ENCODE peak calls at places on chromosomes 4 and X, in seven cellular contexts. S is GM06990; F is glutamatergic neuron; K is epithelial cell of esophagus; N is stomach; Q is CD14-positive monocyte; B is CD4-positive, alpha-beta T cell. R is an unnamed sample.

GRCh38 chr4:176277162-176277904 is 8.3 kb upstream of the ASB5 start:
- DNase-seq in S (no peak), F (peak), K (peak), N (peak), Q (no peak), B (no peak), R (no peak)

GRCh38 chr4:112650332-112650731 is 13.4 kb downstream of the LARP7 start:
- DNase-seq in S (no peak), F (no peak), K (no peak), N (no peak), Q (no peak), B (no peak), R (no peak)

GRCh38 chr4:67765928-67766327 is 11.7 kb upstream of the GNRHR start:
- DNase-seq in S (no peak), F (no peak), K (peak), N (no peak), Q (no peak), B (no peak), R (no peak)

GRCh38 chrX:110442631-110443030 is 84.0 kb downstream of the RTL9 start:
- DNase-seq in S (peak), F (peak), K (peak), N (no peak), Q (no peak), B (no peak), R (no peak)

GRCh38 chr4:22483551-22483981 is 32.3 kb downstream of the ADGRA3 start:
- DNase-seq in S (peak), F (no peak), K (peak), N (no peak), Q (no peak), B (no peak), R (no peak)

GRCh38 chr4:118756958-118757357 is 71.8 kb downstream of the METTL14 start:
- DNase-seq in S (no peak), F (no peak), K (no peak), N (no peak), Q (no peak), B (no peak), R (no peak)

GRCh38 chr4:17771284-17771908 is 10.0 kb downstream of the FAM184B start:
- DNase-seq in S (no peak), F (no peak), K (peak), N (no peak), Q (no peak), B (no peak), R (no peak)

GRCh38 chr4:99845708-99846469 is 29.3 kb downstream of the DAPP1 start:
- DNase-seq in S (peak), F (no peak), K (no peak), N (no peak), Q (no peak), B (no peak), R (no peak)

GRCh38 chr4:157217708-157218107 is 2.8 kb upstream of the GRIA2 start:
- DNase-seq in S (no peak), F (no peak), K (peak), N (no peak), Q (no peak), B (no peak), R (no peak)

GRCh38 chrX:16465081-16465876 is 184.7 kb upstream of the S100G start:
- DNase-seq in S (no peak), F (no peak), K (peak), N (no peak), Q (no peak), B (no peak), R (no peak)

GRCh38 chrX:85851418-85851817 is 195.9 kb downstream of the CHM start:
- DNase-seq in S (no peak), F (peak), K (peak), N (peak), Q (no peak), B (no peak), R (no peak)

GRCh38 chr4:67700119-67700873 is 659 bp downstream of the UBA6 start:
- DNase-seq in S (no peak), F (no peak), K (peak), N (no peak), Q (no peak), B (no peak), R (no peak)

GRCh38 chrX:40107291-40108083 is 9.7 kb upstream of the BCOR start:
- DNase-seq in S (no peak), F (peak), K (no peak), N (peak), Q (peak), B (no peak), R (no peak)

GRCh38 chrX:1397001-1397400 is 5.1 kb upstream of the SLC25A6 start:
- DNase-seq in S (no peak), F (peak), K (no peak), N (no peak), Q (no peak), B (no peak), R (no peak)

GRCh38 chr4:121164291-121164690 is at the start of gene TNIP3:
- DNase-seq in S (no peak), F (no peak), K (peak), N (no peak), Q (no peak), B (no peak), R (no peak)

GRCh38 chr4:94544811-94545210 is 93.1 kb downstream of the PDLIM5 start:
- DNase-seq in S (no peak), F (no peak), K (peak), N (no peak), Q (no peak), B (no peak), R (no peak)

GRCh38 chrX:80879916-80880315 is 70.2 kb upstream of the BRWD3 start:
- DNase-seq in S (no peak), F (no peak), K (no peak), N (no peak), Q (no peak), B (no peak), R (no peak)

GRCh38 chrX:96611619-96612362 is 72.9 kb upstream of the DIAPH2 start:
- DNase-seq in S (no peak), F (no peak), K (peak), N (no peak), Q (no peak), B (no peak), R (no peak)

GRCh38 chr4:17763931-17764330 is 17.5 kb downstream of the FAM184B start:
- DNase-seq in S (no peak), F (no peak), K (no peak), N (no peak), Q (no peak), B (no peak), R (no peak)

GRCh38 chr4:186285147-186285546 is 19.2 kb downstream of the F11 start:
- DNase-seq in S (no peak), F (no peak), K (no peak), N (no peak), Q (no peak), B (no peak), R (no peak)

GRCh38 chr4:7761720-7762119 is 177.9 kb downstream of the AFAP1 start:
- DNase-seq in S (peak), F (peak), K (peak), N (peak), Q (no peak), B (peak), R (peak)

GRCh38 chr4:83772680-83773079 is 236.8 kb downstream of the GPAT3 start:
- DNase-seq in S (no peak), F (peak), K (no peak), N (no peak), Q (no peak), B (no peak), R (no peak)

GRCh38 chr4:9859774-9860173 is 78.3 kb downstream of the DRD5 start:
- DNase-seq in S (no peak), F (no peak), K (no peak), N (no peak), Q (no peak), B (no peak), R (no peak)

GRCh38 chrX:10952619-10953018 is 158.5 kb upstream of the HCCS start:
- DNase-seq in S (no peak), F (no peak), K (no peak), N (no peak), Q (no peak), B (no peak), R (no peak)

GRCh38 chr4:33579951-33580350 is 2664.4 kb downstream of the ARAP2 start:
- DNase-seq in S (no peak), F (no peak), K (no peak), N (no peak), Q (no peak), B (no peak), R (no peak)

GRCh38 chrX:136251042-136251991 is at the start of gene MAP7D3:
- DNase-seq in S (peak), F (peak), K (peak), N (peak), Q (peak), B (peak), R (no peak)

GRCh38 chr4:161604516-161605300 is 559.1 kb downstream of the FSTL5 start:
- DNase-seq in S (no peak), F (no peak), K (no peak), N (no peak), Q (no peak), B (no peak), R (no peak)

GRCh38 chr4:169724251-169724650 is 33.5 kb downstream of the HPF1 start:
- DNase-seq in S (no peak), F (no peak), K (peak), N (no peak), Q (no peak), B (no peak), R (no peak)

GRCh38 chr4:107453231-107453630 is 266.8 kb downstream of the PAPSS1 start:
- DNase-seq in S (no peak), F (no peak), K (no peak), N (no peak), Q (no peak), B (no peak), R (no peak)

GRCh38 chr4:102466298-102466697 is 34.9 kb upstream of the NFKB1 start:
- DNase-seq in S (no peak), F (no peak), K (peak), N (no peak), Q (no peak), B (no peak), R (no peak)

DNA sequence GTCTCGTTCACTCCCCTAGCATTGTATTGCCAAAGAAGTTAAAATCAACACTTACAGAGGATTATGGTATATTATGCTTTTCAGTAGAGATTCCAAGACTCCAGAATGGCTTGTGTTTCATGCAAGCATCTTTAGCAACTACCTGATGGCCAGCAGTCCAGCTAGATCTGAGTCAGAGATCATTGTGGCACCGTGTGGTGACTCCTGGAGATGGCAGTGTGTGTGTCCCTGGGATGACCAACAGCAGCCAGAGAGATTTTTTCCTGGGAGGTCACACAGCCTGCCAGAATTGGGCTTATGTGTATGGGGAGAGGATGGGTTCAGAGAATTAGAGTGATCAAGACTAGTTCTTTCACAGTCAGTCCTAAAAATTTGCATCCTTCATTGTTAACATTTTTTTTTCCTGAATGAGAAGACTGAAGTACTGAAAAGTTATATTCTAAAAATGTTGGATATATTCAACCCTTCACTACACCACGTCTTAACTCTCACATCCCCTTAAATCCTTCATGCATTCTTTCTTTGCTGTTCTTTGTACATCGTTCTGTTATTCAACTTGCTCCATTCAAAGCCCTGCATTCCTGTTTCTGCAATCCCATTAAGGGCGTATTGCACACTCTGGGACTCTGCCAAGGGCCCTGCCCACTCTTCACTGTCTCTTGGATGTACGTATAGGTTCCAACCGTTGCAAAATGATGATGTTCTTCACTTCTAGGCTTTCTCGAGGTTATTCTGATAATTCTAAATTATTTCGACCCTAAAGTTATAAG is 12.4 kb downstream of the TENM3 start:
- DNase-seq in S (no peak), F (no peak), K (no peak), N (no peak), Q (no peak), B (no peak), R (no peak)
- TF ChIP-seq CTCF in S (no peak), F (no peak), K (no peak), N (no peak), Q (no peak), B (no peak), R (no peak)

DNA sequence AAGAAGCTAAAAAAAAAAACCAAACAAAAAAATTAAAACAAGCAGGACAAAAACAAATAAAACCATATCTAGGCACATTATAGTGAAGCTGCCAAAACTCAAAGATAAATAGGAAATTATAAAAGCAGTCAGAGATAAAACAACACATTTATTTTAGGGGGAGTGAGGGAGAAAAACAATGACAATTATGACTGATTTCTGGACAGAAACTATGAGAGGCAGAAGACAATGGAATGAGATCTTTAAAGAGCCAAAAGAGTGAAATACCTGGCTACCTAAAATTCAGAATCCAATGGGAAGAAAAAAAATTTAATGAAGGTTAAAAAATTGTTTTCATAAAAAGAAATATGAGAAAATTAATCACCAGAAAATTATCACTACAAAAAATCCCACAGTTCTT is 33.4 kb downstream of the C4orf50 start:
- DNase-seq in S (no peak), F (no peak), K (no peak), N (no peak), Q (no peak), B (no peak), R (no peak)
- TF ChIP-seq CTCF in S (no peak), F (no peak), K (no peak), N (no peak), Q (no peak), B (no peak), R (no peak)

DNA sequence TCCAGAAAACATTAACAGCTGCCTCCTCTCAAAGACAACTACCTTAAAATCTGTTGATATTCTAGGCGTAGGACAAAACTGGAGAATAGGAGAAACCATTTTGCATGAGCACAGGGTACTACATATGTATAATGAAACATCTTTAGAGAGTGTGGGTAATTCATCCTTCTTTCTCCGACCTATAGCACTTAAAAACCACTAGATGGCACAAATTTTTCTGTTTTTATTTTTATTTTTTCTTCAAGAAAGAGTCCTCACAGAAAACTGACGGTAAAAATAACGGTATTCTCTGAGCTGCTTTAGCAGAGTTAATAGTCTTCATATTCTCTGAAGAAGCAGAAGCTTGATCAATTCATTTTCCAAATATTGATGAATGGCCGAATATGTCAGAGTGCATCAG is 14.6 kb downstream of the SMIM31 start:
- DNase-seq in S (no peak), F (no peak), K (peak), N (no peak), Q (no peak), B (no peak), R (no peak)
- TF ChIP-seq CTCF in S (peak), F (peak), K (no peak), N (peak), Q (no peak), B (no peak), R (no peak)

DNA sequence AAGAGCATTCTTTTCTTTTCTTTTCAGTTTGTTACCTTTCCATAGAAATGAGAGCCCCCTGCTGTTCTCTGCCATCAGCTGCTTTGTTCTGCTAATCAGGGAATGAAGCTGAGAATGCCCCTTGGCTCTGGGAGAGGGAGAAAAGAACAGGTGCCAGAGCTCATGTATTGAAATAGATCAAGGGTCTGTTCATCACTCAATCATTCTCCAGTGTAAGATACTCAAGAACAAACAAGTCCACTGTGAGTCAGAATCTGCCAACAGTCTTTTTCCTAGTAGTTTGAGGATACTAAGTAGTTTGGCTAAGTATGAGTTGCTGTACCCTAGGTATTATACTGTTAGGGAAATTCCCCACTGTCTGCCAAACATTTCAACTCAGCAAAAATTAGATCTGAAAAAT is 144.3 kb downstream of the RTL3 start:
- DNase-seq in S (no peak), F (no peak), K (peak), N (no peak), Q (no peak), B (no peak), R (no peak)
- TF ChIP-seq CTCF in S (peak), F (no peak), K (no peak), N (no peak), Q (no peak), B (no peak), R (no peak)

DNA sequence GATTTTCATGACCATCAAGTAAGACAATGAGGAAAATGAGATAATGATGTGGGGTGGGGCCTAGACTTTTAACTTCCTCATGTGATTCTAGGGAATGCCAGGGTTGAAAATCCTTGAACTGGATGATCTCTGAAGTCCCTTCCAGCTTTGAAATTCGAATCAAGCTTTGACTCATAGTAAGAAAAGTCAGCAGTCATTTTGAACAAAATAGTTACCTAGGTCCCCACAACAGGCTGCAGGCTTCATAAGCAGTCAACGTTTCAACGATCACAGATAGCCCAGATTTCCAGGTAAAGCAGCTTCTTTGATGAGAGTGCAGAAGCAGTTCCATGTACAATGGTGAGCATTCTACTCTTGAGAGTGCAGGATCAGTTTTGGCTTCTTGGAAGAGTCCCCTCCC is 93.7 kb downstream of the GRIA3 start:
- DNase-seq in S (no peak), F (no peak), K (no peak), N (no peak), Q (no peak), B (no peak), R (no peak)
- TF ChIP-seq CTCF in S (peak), F (no peak), K (no peak), N (no peak), Q (no peak), B (no peak), R (no peak)

GRCh38 chrX:53071604-53072417 is 10.4 kb upstream of the TSPYL2 start:
- DNase-seq in S (peak), F (peak), K (peak), N (peak), Q (no peak), B (peak), R (no peak)
- TF ChIP-seq CTCF in S (peak), F (peak), K (peak), N (peak), Q (peak), B (peak), R (no peak)